ENCODE peak calls at places on chromosome 14, in eight cellular contexts. A is body of pancreas, U is HCT116, C is uterus, V is ovary, P is heart left ventricle, O is lower leg skin, R is gastrocnemius medialis. X is an unnamed sample.

GRCh38 chr14:66425402-66425801 is 60.8 kb upstream of the CCDC196 start:
- DNase-seq in P (no peak), A (peak), C (no peak), R (peak), O (peak), V (no peak), U (no peak), X (no peak)

GRCh38 chr14:76371066-76371465 is 4.9 kb upstream of the ESRRB start:
- DNase-seq in V (no peak), A (no peak), P (no peak), O (no peak), R (no peak), C (no peak), U (no peak), X (no peak)

GRCh38 chr14:63647696-63648410 is 6.2 kb upstream of the WDR89 start:
- DNase-seq in R (no peak), O (no peak), C (no peak), U (no peak), A (no peak), V (no peak), P (no peak), X (no peak)

GRCh38 chr14:100159107-100159864 is at the start of gene DEGS2:
- DNase-seq in C (no peak), P (no peak), O (no peak), V (no peak), U (no peak), A (peak), R (no peak), X (no peak)

GRCh38 chr14:100076630-100077029 is 11.4 kb downstream of the EVL start:
- DNase-seq in V (no peak), O (peak), U (no peak), C (peak), P (no peak), A (peak), R (peak), X (peak)

GRCh38 chr14:33432407-33433023 is 493.8 kb downstream of the NPAS3 start:
- DNase-seq in P (no peak), U (no peak), O (no peak), V (no peak), A (peak), C (no peak), R (no peak), X (no peak)

GRCh38 chr14:93527076-93527692 is 96.4 kb downstream of the UNC79 start:
- DNase-seq in A (no peak), O (no peak), C (no peak), U (no peak), V (no peak), R (no peak), P (no peak), X (no peak)

GRCh38 chr14:94052662-94053061 is 26.5 kb downstream of the OTUB2 start:
- DNase-seq in A (no peak), C (no peak), U (no peak), R (no peak), P (no peak), O (peak), V (no peak), X (peak)

GRCh38 chr14:32678088-32678487 is 260.6 kb upstream of the NPAS3 start:
- DNase-seq in A (no peak), P (no peak), C (no peak), R (no peak), V (no peak), U (no peak), O (no peak), X (no peak)

GRCh38 chr14:83347874-83348273 is 1814.2 kb upstream of the SEL1L start:
- DNase-seq in O (no peak), U (no peak), A (no peak), P (no peak), R (no peak), C (no peak), V (no peak), X (no peak)

GRCh38 chr14:100813291-100813690 is 12.6 kb upstream of the MEG3 start:
- DNase-seq in P (peak), C (no peak), V (no peak), O (no peak), A (no peak), U (no peak), R (no peak), X (no peak)

GRCh38 chr14:101598571-101599233 is 37.4 kb downstream of the DIO3 start:
- DNase-seq in P (no peak), U (no peak), R (peak), V (no peak), O (no peak), A (no peak), C (no peak), X (no peak)

GRCh38 chr14:105666420-105666819 is 140.0 kb downstream of the TMEM121 start:
- DNase-seq in P (no peak), R (no peak), V (no peak), A (no peak), O (no peak), U (no peak), C (no peak), X (no peak)

GRCh38 chr14:75196064-75196463 is 19.7 kb upstream of the TMED10 start:
- DNase-seq in A (no peak), V (no peak), U (no peak), P (no peak), C (no peak), R (no peak), O (no peak), X (no peak)

GRCh38 chr14:35046751-35047536 is 872 bp downstream of the FAM177A1 start:
- DNase-seq in R (peak), A (peak), P (no peak), O (peak), U (no peak), C (peak), V (no peak), X (peak)

DNA sequence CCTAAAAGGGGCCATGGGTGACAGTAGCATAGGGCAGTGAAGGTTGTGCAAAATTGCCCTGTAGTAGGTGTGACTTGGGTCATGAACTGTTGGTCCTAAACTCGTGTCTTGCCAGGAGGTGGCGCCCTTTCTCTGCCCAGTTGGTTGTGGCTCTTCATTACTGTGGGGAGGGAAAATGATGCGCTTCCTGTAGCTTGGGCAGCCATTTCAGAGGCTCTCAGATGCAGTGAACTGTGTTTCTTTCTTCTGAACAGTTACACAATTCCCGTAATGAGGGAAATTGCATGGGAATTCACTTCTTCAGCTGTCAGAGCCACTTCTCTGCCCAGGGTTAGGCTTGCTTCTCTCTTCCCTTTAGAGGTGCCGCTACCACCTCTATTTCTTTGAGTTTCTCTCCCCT is 148.1 kb upstream of the NRXN3 start:
- DNase-seq in A (peak), U (peak), C (no peak), R (peak), O (peak), P (peak), V (no peak), X (no peak)
- TF ChIP-seq CTCF in A (peak), U (peak), C (no peak), R (no peak), O (no peak), P (peak), V (no peak), X (no peak)

GRCh38 chr14:61341275-61342210 is 20.2 kb downstream of the PRKCH start:
- DNase-seq in C (no peak), U (no peak), A (no peak), P (no peak), R (no peak), V (no peak), O (no peak), X (no peak)

GRCh38 chr14:61343471-61343870 is 22.1 kb downstream of the PRKCH start:
- DNase-seq in U (no peak), A (no peak), C (no peak), V (no peak), R (no peak), O (no peak), P (no peak), X (no peak)

GRCh38 chr14:61342486-61342885 is 21.1 kb downstream of the PRKCH start:
- DNase-seq in R (no peak), V (no peak), P (no peak), O (no peak), C (peak), A (peak), U (no peak), X (no peak)

GRCh38 chr14:61343991-61344405 is 22.6 kb downstream of the PRKCH start:
- DNase-seq in A (peak), O (no peak), R (no peak), V (no peak), U (no peak), C (no peak), P (no peak), X (no peak)

DNA sequence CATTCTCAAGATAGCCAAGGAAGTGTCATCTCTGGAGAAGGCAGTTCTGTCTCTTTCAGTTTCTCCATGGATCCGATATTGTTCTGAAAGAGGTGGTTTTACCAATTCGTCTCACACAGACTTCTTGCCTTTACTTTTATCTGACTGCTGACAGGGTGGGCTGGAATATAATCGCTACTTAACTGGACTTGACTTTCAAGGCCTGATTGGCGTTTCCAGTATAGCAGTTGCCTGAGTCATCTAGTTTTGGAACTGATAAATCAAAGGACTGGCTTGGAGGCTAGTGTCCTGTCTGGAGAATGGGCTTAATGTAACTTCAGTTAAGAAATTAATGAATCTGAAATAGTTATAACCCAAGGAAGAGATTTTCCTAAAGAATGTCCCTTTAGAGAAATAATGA is 21.6 kb downstream of the PRKCH start:
- DNase-seq in A (no peak), V (no peak), R (no peak), U (no peak), P (no peak), O (no peak), C (no peak), X (no peak)
- H3K4me3 ChIP-seq in A (no peak), V (no peak), R (no peak), U (no peak), P (no peak), O (no peak), C (no peak), X (no peak)

GRCh38 chr14:21309238-21309636 is 29.4 kb downstream of the RPGRIP1 start:
- DNase-seq in C (no peak), A (no peak), P (no peak), O (no peak), V (no peak), U (no peak), R (no peak), X (no peak)

GRCh38 chr14:21309956-21310355 is 30.1 kb downstream of the RPGRIP1 start:
- DNase-seq in A (no peak), U (no peak), P (no peak), V (no peak), R (no peak), C (no peak), O (no peak), X (no peak)

GRCh38 chr14:21308132-21308478 is 28.2 kb downstream of the RPGRIP1 start:
- DNase-seq in A (no peak), U (no peak), V (no peak), O (no peak), R (no peak), P (no peak), C (no peak), X (no peak)

GRCh38 chr14:21307641-21308040 is 27.8 kb downstream of the RPGRIP1 start:
- DNase-seq in R (no peak), O (no peak), C (no peak), U (no peak), P (no peak), A (no peak), V (no peak), X (no peak)

GRCh38 chr14:21308479-21309237 is 28.8 kb downstream of the RPGRIP1 start:
- DNase-seq in A (peak), C (peak), R (peak), U (peak), P (peak), V (peak), O (peak), X (peak)
- TF ChIP-seq POLR2A in A (peak), C (no peak), R (peak), U (no peak), P (no peak), V (no peak), O (no peak), X (no peak)

DNA sequence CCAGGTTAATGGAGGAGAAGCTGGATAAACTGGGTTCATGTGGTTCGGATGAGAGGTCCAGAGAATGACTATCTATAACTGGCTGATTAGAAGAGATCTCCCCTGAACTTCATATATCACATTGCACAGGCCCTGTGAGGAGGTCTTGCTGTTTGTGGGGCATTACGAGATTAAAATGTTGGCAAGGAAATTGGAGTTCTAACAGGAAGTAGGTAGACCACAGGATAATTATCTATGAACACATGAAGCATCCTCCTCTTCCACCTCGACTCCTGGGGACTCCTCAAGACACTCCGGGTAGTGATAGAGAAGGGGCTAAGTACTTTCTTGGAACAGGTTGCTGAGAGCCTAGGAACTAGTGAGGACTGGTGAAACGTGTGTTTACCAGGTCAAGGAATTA is 418.8 kb downstream of the KCNH5 start:
- DNase-seq in V (no peak), O (no peak), R (no peak), C (no peak), U (no peak), A (no peak), P (no peak), X (no peak)
- TF ChIP-seq CTCF in V (no peak), O (no peak), R (no peak), C (no peak), U (no peak), A (no peak), P (no peak), X (no peak)

GRCh38 chr14:103127356-103127755 is 4.1 kb downstream of the TNFAIP2 start:
- DNase-seq in R (no peak), A (no peak), C (no peak), O (no peak), P (peak), V (peak), U (no peak), X (no peak)

GRCh38 chr14:103124501-103125001 is 1.3 kb downstream of the TNFAIP2 start:
- DNase-seq in O (no peak), C (peak), A (no peak), R (no peak), U (no peak), V (peak), P (peak), X (no peak)

GRCh38 chr14:103126873-103127304 is 3.6 kb downstream of the TNFAIP2 start:
- DNase-seq in C (peak), A (peak), O (no peak), U (no peak), V (peak), R (peak), P (peak), X (no peak)

GRCh38 chr14:103125098-103126070 is 2.1 kb downstream of the TNFAIP2 start:
- DNase-seq in R (no peak), A (no peak), U (no peak), P (peak), O (no peak), C (peak), V (no peak), X (no peak)

DNA sequence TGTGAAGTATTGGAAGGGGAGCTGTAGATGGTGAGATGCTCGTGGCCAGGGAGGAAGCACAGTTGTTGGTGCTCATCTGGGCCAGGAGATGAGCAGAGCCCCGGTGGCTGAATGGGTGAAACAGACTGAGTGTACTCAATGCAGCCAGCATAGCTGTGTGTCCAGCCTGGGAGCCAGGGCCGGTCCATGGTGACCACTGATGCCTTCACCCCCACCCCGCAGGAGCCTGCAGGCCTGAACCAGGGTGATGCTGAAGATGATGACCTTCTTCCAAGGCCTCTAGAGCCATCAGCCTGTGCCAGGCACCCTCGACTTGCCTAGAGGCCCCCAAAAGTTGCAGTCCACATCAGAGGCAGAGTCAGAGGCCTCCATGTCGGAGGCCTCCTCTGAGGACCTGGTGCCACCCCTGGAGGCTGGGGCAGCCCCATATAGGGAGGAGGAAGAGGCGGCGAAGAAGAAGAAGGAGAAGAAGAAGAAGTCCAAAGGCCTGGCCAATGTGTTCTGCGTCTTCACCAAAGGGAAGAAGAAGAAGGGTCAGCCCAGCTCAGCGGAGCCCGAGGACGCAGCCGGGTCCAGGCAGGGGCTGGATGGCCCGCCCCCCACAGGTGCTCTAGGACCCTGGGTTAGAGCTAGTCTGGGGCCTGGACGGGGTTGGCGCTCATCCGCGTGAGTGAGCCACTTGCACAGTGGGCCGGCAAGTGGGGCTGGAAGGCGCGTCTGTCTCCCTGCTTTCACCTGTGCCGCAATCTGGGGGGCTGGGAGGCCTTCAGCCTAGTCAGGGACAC is 3.0 kb downstream of the TNFAIP2 start:
- DNase-seq in U (no peak), R (no peak), C (peak), A (no peak), O (no peak), P (peak), V (peak), X (no peak)
- H3K4me3 ChIP-seq in U (no peak), R (peak), C (peak), A (no peak), O (no peak), P (no peak), V (peak), X (peak)

GRCh38 chr14:54566410-54567223 is at the start of gene SAMD4A:
- DNase-seq in V (peak), R (peak), P (peak), O (peak), A (peak), C (peak), U (no peak), X (no peak)
- TF ChIP-seq POLR2A in V (peak), R (peak), P (no peak), O (no peak), A (peak), C (peak), U (peak), X (no peak)

DNA sequence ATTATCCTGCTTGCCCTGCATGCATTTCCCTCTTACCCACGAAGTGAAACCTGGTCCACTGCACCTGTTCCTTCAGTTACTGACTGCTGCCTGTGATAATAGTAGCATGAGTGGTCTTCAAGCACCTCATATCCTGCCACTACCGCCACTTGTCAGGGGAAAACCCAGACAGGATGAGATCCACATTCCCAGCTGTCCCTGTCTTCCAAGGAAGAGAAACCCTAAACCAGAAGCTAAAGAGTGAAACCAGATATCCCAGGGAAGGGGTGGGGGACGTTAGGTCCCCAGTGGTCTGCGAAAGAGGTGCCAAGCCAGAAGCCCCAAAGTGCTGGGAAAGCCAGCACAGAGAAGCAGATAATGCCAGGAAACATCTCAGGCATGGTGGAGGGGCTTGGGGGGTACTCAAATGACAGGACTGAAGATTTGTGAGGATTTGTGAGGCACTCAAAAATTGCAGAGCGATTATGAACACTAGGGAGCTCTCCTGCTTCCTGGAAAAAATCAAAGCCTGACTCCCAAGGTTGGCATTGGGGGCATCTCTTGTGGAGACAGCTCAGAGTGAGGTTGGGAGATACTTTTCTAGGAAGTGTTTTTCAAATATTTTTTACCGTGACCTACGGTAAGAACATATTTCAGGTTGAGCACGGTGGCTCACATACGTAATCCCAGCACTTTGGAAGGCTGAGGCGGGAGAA is 77.9 kb downstream of the TMEM30B start:
- DNase-seq in P (no peak), V (no peak), A (no peak), R (peak), O (no peak), U (no peak), C (no peak), X (no peak)
- TF ChIP-seq CTCF in P (no peak), V (no peak), A (no peak), R (peak), O (no peak), U (no peak), C (no peak), X (no peak)

X was measured in vagina.